ENCODE peak calls at places on chromosomes 16 and 17, in ten cellular contexts. One of them, this sample, is unnamed.

GRCh38 chr17:73803867-73804539 is 159.8 kb upstream of the SDK2 start:
- DNase-seq in HCT116: no peak
- DNase-seq in endothelial cell of umbilical vein: no peak
- DNase-seq in upper lobe of left lung: no peak
- DNase-seq in vagina: no peak
- DNase-seq in transverse colon: peak
- DNase-seq in stomach: no peak
- DNase-seq in prostate gland: no peak
- DNase-seq in SK-N-SH: no peak
- DNase-seq in GM23338: peak
- DNase-seq in this sample: no peak

GRCh38 chr16:49471038-49471727 is 97.6 kb downstream of the C16orf78 start:
- DNase-seq in transverse colon: peak
- DNase-seq in vagina: peak
- DNase-seq in GM23338: no peak
- DNase-seq in endothelial cell of umbilical vein: no peak
- DNase-seq in HCT116: no peak
- DNase-seq in upper lobe of left lung: no peak
- DNase-seq in stomach: peak
- DNase-seq in prostate gland: no peak
- DNase-seq in SK-N-SH: no peak
- DNase-seq in this sample: no peak

GRCh38 chr17:64661731-64661980 is 451 bp downstream of the SMURF2 start:
- DNase-seq in upper lobe of left lung: peak
- DNase-seq in GM23338: no peak
- DNase-seq in endothelial cell of umbilical vein: no peak
- DNase-seq in HCT116: no peak
- DNase-seq in SK-N-SH: no peak
- DNase-seq in prostate gland: peak
- DNase-seq in vagina: no peak
- DNase-seq in transverse colon: no peak
- DNase-seq in stomach: no peak
- DNase-seq in this sample: no peak

GRCh38 chr17:74197801-74198200 is 5.7 kb upstream of the RPL38 start:
- DNase-seq in HCT116: no peak
- DNase-seq in prostate gland: no peak
- DNase-seq in endothelial cell of umbilical vein: no peak
- DNase-seq in stomach: no peak
- DNase-seq in upper lobe of left lung: no peak
- DNase-seq in SK-N-SH: no peak
- DNase-seq in vagina: no peak
- DNase-seq in GM23338: no peak
- DNase-seq in transverse colon: no peak
- DNase-seq in this sample: no peak

GRCh38 chr17:76909971-76910760 is 42.0 kb downstream of the MGAT5B start:
- DNase-seq in upper lobe of left lung: peak
- DNase-seq in prostate gland: peak
- DNase-seq in stomach: peak
- DNase-seq in GM23338: peak
- DNase-seq in HCT116: peak
- DNase-seq in endothelial cell of umbilical vein: peak
- DNase-seq in vagina: no peak
- DNase-seq in transverse colon: peak
- DNase-seq in SK-N-SH: no peak
- DNase-seq in this sample: peak

GRCh38 chr17:74758846-74759163 is 10.4 kb downstream of the NHERF1 start:
- DNase-seq in stomach: no peak
- DNase-seq in prostate gland: peak
- DNase-seq in SK-N-SH: peak
- DNase-seq in upper lobe of left lung: no peak
- DNase-seq in transverse colon: peak
- DNase-seq in vagina: no peak
- DNase-seq in endothelial cell of umbilical vein: no peak
- DNase-seq in GM23338: no peak
- DNase-seq in HCT116: no peak
- DNase-seq in this sample: no peak

GRCh38 chr16:29665294-29666077 is 2.4 kb downstream of the SPN start:
- DNase-seq in GM23338: no peak
- DNase-seq in transverse colon: no peak
- DNase-seq in endothelial cell of umbilical vein: no peak
- DNase-seq in SK-N-SH: no peak
- DNase-seq in vagina: no peak
- DNase-seq in prostate gland: no peak
- DNase-seq in HCT116: no peak
- DNase-seq in stomach: no peak
- DNase-seq in upper lobe of left lung: no peak
- DNase-seq in this sample: no peak

GRCh38 chr17:36673637-36674277 is 72.4 kb downstream of the MRM1 start:
- DNase-seq in prostate gland: no peak
- DNase-seq in endothelial cell of umbilical vein: no peak
- DNase-seq in HCT116: no peak
- DNase-seq in SK-N-SH: no peak
- DNase-seq in transverse colon: no peak
- DNase-seq in stomach: no peak
- DNase-seq in vagina: no peak
- DNase-seq in upper lobe of left lung: no peak
- DNase-seq in GM23338: no peak
- DNase-seq in this sample: no peak

GRCh38 chr17:7132511-7133094 is 18.0 kb upstream of the ASGR2 start:
- DNase-seq in HCT116: no peak
- DNase-seq in SK-N-SH: no peak
- DNase-seq in endothelial cell of umbilical vein: peak
- DNase-seq in upper lobe of left lung: no peak
- DNase-seq in GM23338: peak
- DNase-seq in prostate gland: no peak
- DNase-seq in vagina: no peak
- DNase-seq in transverse colon: peak
- DNase-seq in stomach: no peak
- DNase-seq in this sample: no peak

GRCh38 chr16:78488461-78488860 is 389.0 kb downstream of the WWOX start:
- DNase-seq in transverse colon: no peak
- DNase-seq in vagina: no peak
- DNase-seq in endothelial cell of umbilical vein: no peak
- DNase-seq in HCT116: no peak
- DNase-seq in prostate gland: no peak
- DNase-seq in SK-N-SH: no peak
- DNase-seq in GM23338: no peak
- DNase-seq in upper lobe of left lung: no peak
- DNase-seq in stomach: no peak
- DNase-seq in this sample: no peak

GRCh38 chr17:18859256-18859655 is 1.3 kb downstream of the PRPSAP2 start:
- DNase-seq in stomach: no peak
- DNase-seq in upper lobe of left lung: no peak
- DNase-seq in endothelial cell of umbilical vein: no peak
- DNase-seq in GM23338: no peak
- DNase-seq in prostate gland: no peak
- DNase-seq in SK-N-SH: peak
- DNase-seq in transverse colon: no peak
- DNase-seq in vagina: no peak
- DNase-seq in HCT116: no peak
- DNase-seq in this sample: no peak

GRCh38 chr16:81645303-81645702 is 133.8 kb upstream of the PLCG2 start:
- DNase-seq in prostate gland: peak
- DNase-seq in vagina: no peak
- DNase-seq in GM23338: no peak
- DNase-seq in stomach: no peak
- DNase-seq in transverse colon: peak
- DNase-seq in upper lobe of left lung: peak
- DNase-seq in SK-N-SH: peak
- DNase-seq in HCT116: no peak
- DNase-seq in endothelial cell of umbilical vein: peak
- DNase-seq in this sample: peak

GRCh38 chr16:51968756-51969155 is 578.2 kb downstream of the TOX3 start:
- DNase-seq in HCT116: no peak
- DNase-seq in transverse colon: no peak
- DNase-seq in prostate gland: no peak
- DNase-seq in upper lobe of left lung: no peak
- DNase-seq in endothelial cell of umbilical vein: no peak
- DNase-seq in stomach: no peak
- DNase-seq in GM23338: no peak
- DNase-seq in SK-N-SH: no peak
- DNase-seq in vagina: no peak
- DNase-seq in this sample: no peak

GRCh38 chr17:11925271-11926021 is 71.8 kb downstream of the ZNF18 start:
- DNase-seq in prostate gland: no peak
- DNase-seq in SK-N-SH: no peak
- DNase-seq in transverse colon: no peak
- DNase-seq in stomach: no peak
- DNase-seq in upper lobe of left lung: no peak
- DNase-seq in GM23338: peak
- DNase-seq in HCT116: no peak
- DNase-seq in vagina: no peak
- DNase-seq in endothelial cell of umbilical vein: no peak
- DNase-seq in this sample: no peak

GRCh38 chr17:38416840-38417209 is 11.4 kb upstream of the ARHGAP23 start:
- DNase-seq in upper lobe of left lung: peak
- DNase-seq in SK-N-SH: no peak
- DNase-seq in stomach: no peak
- DNase-seq in HCT116: no peak
- DNase-seq in transverse colon: no peak
- DNase-seq in endothelial cell of umbilical vein: no peak
- DNase-seq in vagina: no peak
- DNase-seq in prostate gland: no peak
- DNase-seq in GM23338: no peak
- DNase-seq in this sample: no peak
- TF ChIP-seq POLR2AphosphoS5 in upper lobe of left lung: no peak
- TF ChIP-seq POLR2AphosphoS5 in SK-N-SH: no peak
- TF ChIP-seq POLR2AphosphoS5 in stomach: no peak
- TF ChIP-seq POLR2AphosphoS5 in HCT116: no peak
- TF ChIP-seq POLR2AphosphoS5 in transverse colon: no peak
- TF ChIP-seq POLR2AphosphoS5 in endothelial cell of umbilical vein: no peak
- TF ChIP-seq POLR2AphosphoS5 in vagina: no peak
- TF ChIP-seq POLR2AphosphoS5 in prostate gland: no peak
- TF ChIP-seq POLR2AphosphoS5 in GM23338: no peak
- TF ChIP-seq POLR2AphosphoS5 in this sample: no peak

GRCh38 chr16:4378202-4378666 is 6.6 kb downstream of the VASN start:
- DNase-seq in upper lobe of left lung: no peak
- DNase-seq in transverse colon: no peak
- DNase-seq in stomach: no peak
- DNase-seq in HCT116: no peak
- DNase-seq in vagina: no peak
- DNase-seq in prostate gland: no peak
- DNase-seq in endothelial cell of umbilical vein: no peak
- DNase-seq in GM23338: no peak
- DNase-seq in SK-N-SH: no peak
- DNase-seq in this sample: no peak

GRCh38 chr16:4376126-4376819 is 4.6 kb downstream of the VASN start:
- DNase-seq in HCT116: no peak
- DNase-seq in upper lobe of left lung: peak
- DNase-seq in GM23338: no peak
- DNase-seq in transverse colon: peak
- DNase-seq in prostate gland: peak
- DNase-seq in stomach: peak
- DNase-seq in endothelial cell of umbilical vein: no peak
- DNase-seq in vagina: no peak
- DNase-seq in SK-N-SH: peak
- DNase-seq in this sample: peak

GRCh38 chr16:4376820-4377572 is 5.3 kb downstream of the VASN start:
- DNase-seq in GM23338: no peak
- DNase-seq in SK-N-SH: no peak
- DNase-seq in prostate gland: no peak
- DNase-seq in endothelial cell of umbilical vein: no peak
- DNase-seq in HCT116: no peak
- DNase-seq in upper lobe of left lung: no peak
- DNase-seq in transverse colon: no peak
- DNase-seq in stomach: no peak
- DNase-seq in vagina: no peak
- DNase-seq in this sample: no peak

GRCh38 chr16:4379001-4379688 is 7.5 kb downstream of the VASN start:
- DNase-seq in transverse colon: no peak
- DNase-seq in endothelial cell of umbilical vein: no peak
- DNase-seq in vagina: no peak
- DNase-seq in SK-N-SH: no peak
- DNase-seq in upper lobe of left lung: no peak
- DNase-seq in prostate gland: no peak
- DNase-seq in stomach: no peak
- DNase-seq in GM23338: no peak
- DNase-seq in HCT116: no peak
- DNase-seq in this sample: no peak

GRCh38 chr16:4377573-4378146 is 6.0 kb downstream of the VASN start:
- DNase-seq in transverse colon: no peak
- DNase-seq in vagina: no peak
- DNase-seq in GM23338: peak
- DNase-seq in prostate gland: no peak
- DNase-seq in SK-N-SH: no peak
- DNase-seq in HCT116: no peak
- DNase-seq in stomach: peak
- DNase-seq in upper lobe of left lung: no peak
- DNase-seq in endothelial cell of umbilical vein: no peak
- DNase-seq in this sample: no peak
- H3K4me3 ChIP-seq in transverse colon: no peak
- H3K4me3 ChIP-seq in vagina: peak
- H3K4me3 ChIP-seq in GM23338: no peak
- H3K4me3 ChIP-seq in prostate gland: no peak
- H3K4me3 ChIP-seq in SK-N-SH: no peak
- H3K4me3 ChIP-seq in HCT116: no peak
- H3K4me3 ChIP-seq in stomach: no peak
- H3K4me3 ChIP-seq in upper lobe of left lung: no peak
- H3K4me3 ChIP-seq in endothelial cell of umbilical vein: no peak
- H3K4me3 ChIP-seq in this sample: no peak

DNA sequence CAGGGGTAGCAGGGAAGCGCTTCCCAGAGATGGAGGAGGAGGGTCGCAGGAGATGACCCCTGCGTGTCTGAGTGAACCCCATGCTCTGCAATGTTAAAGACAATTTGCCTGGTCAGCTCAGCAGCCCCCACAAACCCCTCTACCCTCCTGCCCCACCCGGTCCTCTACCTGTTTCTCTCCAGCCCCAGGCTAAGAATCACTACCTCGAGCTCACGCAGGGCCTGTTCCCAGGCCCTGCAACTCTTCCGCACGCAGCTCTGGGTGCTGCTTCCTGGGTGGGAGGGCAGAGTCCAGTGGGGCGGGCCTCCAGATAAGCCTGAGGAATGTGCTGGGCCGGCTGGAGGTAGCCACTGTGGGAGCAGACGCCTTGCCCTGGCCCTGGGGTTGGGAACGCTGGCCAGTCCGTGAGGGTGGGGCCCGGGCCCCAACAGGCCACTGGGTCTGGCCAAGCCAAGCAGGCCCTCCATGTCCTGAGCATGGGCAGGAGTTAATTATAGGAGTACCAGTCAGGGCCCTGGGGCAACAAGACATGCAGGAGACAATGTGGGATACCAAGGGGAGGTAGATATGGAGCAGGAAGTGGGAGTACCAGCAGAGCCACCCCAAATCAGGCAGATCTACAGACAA is 6.1 kb downstream of the DOK4 start:
- DNase-seq in vagina: no peak
- DNase-seq in SK-N-SH: peak
- DNase-seq in prostate gland: no peak
- DNase-seq in upper lobe of left lung: peak
- DNase-seq in HCT116: no peak
- DNase-seq in GM23338: no peak
- DNase-seq in endothelial cell of umbilical vein: no peak
- DNase-seq in transverse colon: peak
- DNase-seq in stomach: peak
- DNase-seq in this sample: no peak
- TF ChIP-seq POLR2AphosphoS5 in vagina: peak
- TF ChIP-seq POLR2AphosphoS5 in SK-N-SH: no peak
- TF ChIP-seq POLR2AphosphoS5 in prostate gland: no peak
- TF ChIP-seq POLR2AphosphoS5 in upper lobe of left lung: no peak
- TF ChIP-seq POLR2AphosphoS5 in HCT116: no peak
- TF ChIP-seq POLR2AphosphoS5 in GM23338: no peak
- TF ChIP-seq POLR2AphosphoS5 in endothelial cell of umbilical vein: no peak
- TF ChIP-seq POLR2AphosphoS5 in transverse colon: peak
- TF ChIP-seq POLR2AphosphoS5 in stomach: peak
- TF ChIP-seq POLR2AphosphoS5 in this sample: no peak

GRCh38 chr17:44992242-44992939 is 24.3 kb upstream of the C1QL1 start:
- DNase-seq in HCT116: no peak
- DNase-seq in SK-N-SH: no peak
- DNase-seq in GM23338: no peak
- DNase-seq in upper lobe of left lung: no peak
- DNase-seq in stomach: no peak
- DNase-seq in prostate gland: no peak
- DNase-seq in transverse colon: no peak
- DNase-seq in endothelial cell of umbilical vein: no peak
- DNase-seq in vagina: no peak
- DNase-seq in this sample: no peak
- H3K4me3 ChIP-seq in HCT116: no peak
- H3K4me3 ChIP-seq in SK-N-SH: no peak
- H3K4me3 ChIP-seq in GM23338: no peak
- H3K4me3 ChIP-seq in upper lobe of left lung: no peak
- H3K4me3 ChIP-seq in stomach: no peak
- H3K4me3 ChIP-seq in prostate gland: no peak
- H3K4me3 ChIP-seq in transverse colon: no peak
- H3K4me3 ChIP-seq in endothelial cell of umbilical vein: no peak
- H3K4me3 ChIP-seq in vagina: no peak
- H3K4me3 ChIP-seq in this sample: no peak

This sample was measured in breast epithelium.